ENCODE peak calls at places on chromosomes 2 and 18, in nine cellular contexts. R, L, H, P, B, X, T, M and G are unnamed samples.

GRCh38 chr2:60840880-60841279 is 40.5 kb upstream of the REL start:
- DNase-seq in T (no peak), P (no peak), R (no peak), H (peak), X (no peak), L (no peak), B (no peak), M (no peak), G (no peak)

GRCh38 chr2:72794572-72794971 is 31.3 kb downstream of the EXOC6B start:
- DNase-seq in M (no peak), H (no peak), R (no peak), L (no peak), B (no peak), P (no peak), T (no peak), X (no peak), G (no peak)

GRCh38 chr2:77721593-77721992 is 199.4 kb upstream of the LRRTM4 start:
- DNase-seq in B (no peak), X (no peak), T (no peak), R (no peak), M (no peak), L (no peak), H (no peak), P (no peak), G (no peak)

GRCh38 chr18:74116628-74117554 is 30.7 kb downstream of the FBXO15 start:
- DNase-seq in M (no peak), X (no peak), H (peak), B (peak), R (no peak), P (no peak), L (no peak), T (no peak), G (no peak)

GRCh38 chr18:58605027-58606020 is 23.6 kb downstream of the ALPK2 start:
- DNase-seq in R (no peak), L (no peak), T (no peak), B (no peak), X (peak), M (no peak), H (no peak), P (no peak), G (peak)

GRCh38 chr2:235740821-235741220 is 247.0 kb downstream of the AGAP1 start:
- DNase-seq in M (no peak), B (no peak), X (no peak), P (peak), R (no peak), T (no peak), H (peak), L (peak), G (no peak)

GRCh38 chr2:57460875-57461274 is 585.7 kb upstream of the VRK2 start:
- DNase-seq in H (no peak), R (no peak), X (no peak), P (no peak), B (no peak), M (no peak), L (no peak), T (no peak), G (no peak)

GRCh38 chr2:85183078-85183477 is 49.9 kb downstream of the TCF7L1 start:
- DNase-seq in M (no peak), L (no peak), X (no peak), H (no peak), B (no peak), T (no peak), R (no peak), P (no peak), G (no peak)